ENCODE peak calls at places on chromosome X, in six cellular contexts. V is tibial artery, T is dorsolateral prefrontal cortex, D is astrocyte, W is H9, R is heart right ventricle. F is an unnamed sample.

GRCh38 chrX:26783512-26784225 is 567.7 kb downstream of the MAGEB5 start:
- DNase-seq in V (no peak), T (no peak), D (no peak), W (peak; percentile 42), R (peak; percentile 2), F (no peak)

GRCh38 chrX:33128048-33128805 is 83.1 kb downstream of the DMD start:
- DNase-seq in V (no peak), T (no peak), D (no peak), W (no peak), R (no peak), F (no peak)

GRCh38 chrX:126238220-126238619 is 72.1 kb upstream of the DCAF12L2 start:
- DNase-seq in V (no peak), T (no peak), D (no peak), W (no peak), R (no peak), F (no peak)

GRCh38 chrX:65203545-65203944 is 227.3 kb upstream of the ZC4H2 start:
- DNase-seq in V (no peak), T (no peak), D (no peak), W (no peak), R (no peak), F (no peak)

GRCh38 chrX:41759817-41760216 is 35.8 kb downstream of the GPR82 start:
- DNase-seq in V (no peak), T (no peak), D (no peak), W (no peak), R (no peak), F (no peak)

GRCh38 chrX:115563633-115564182 is 2.7 kb downstream of the PLS3 start:
- DNase-seq in V (no peak), T (no peak), D (no peak), W (no peak), R (no peak), F (no peak)

GRCh38 chrX:122219226-122219625 is 964.9 kb upstream of the GRIA3 start:
- DNase-seq in V (no peak), T (no peak), D (no peak), W (no peak), R (no peak), F (no peak)

GRCh38 chrX:75038925-75039324 is 113.7 kb upstream of the NEXMIF start:
- DNase-seq in V (no peak), T (no peak), D (peak; percentile 2), W (no peak), R (no peak), F (no peak)

GRCh38 chrX:2283111-2283847 is 217.5 kb downstream of the DHRSX start:
- DNase-seq in V (no peak), T (no peak), D (peak; percentile 36), W (no peak), R (no peak), F (no peak)

GRCh38 chrX:54999717-55000598 is at the start of gene APEX2:
- DNase-seq in V (peak; percentile 91), T (peak; percentile 84), D (peak; percentile 91), W (peak; percentile 91), R (peak; percentile 91), F (peak; percentile 83)

GRCh38 chrX:9062621-9063020 is 28.7 kb upstream of the FAM9B start:
- DNase-seq in V (no peak), T (no peak), D (no peak), W (no peak), R (no peak), F (peak; percentile 21)

GRCh38 chrX:139881130-139881529 is 51.7 kb downstream of the ATP11C start:
- DNase-seq in V (no peak), T (no peak), D (peak; percentile 82), W (no peak), R (no peak), F (no peak)

GRCh38 chrX:136856527-136856926 is 24.0 kb downstream of the RBMX start:
- DNase-seq in V (no peak), T (no peak), D (no peak), W (no peak), R (no peak), F (no peak)

GRCh38 chrX:107773906-107774435 is 1.6 kb downstream of the TSC22D3 start:
- DNase-seq in V (no peak), T (no peak), D (no peak), W (no peak), R (no peak), F (no peak)

GRCh38 chrX:72305286-72306084 is at the start of gene CITED1:
- DNase-seq in V (no peak), T (no peak), D (no peak), W (peak; percentile 40), R (no peak), F (peak; percentile 22)

GRCh38 chrX:51891821-51892551 is 1.4 kb upstream of the MAGED1 start:
- DNase-seq in V (peak; percentile 42), T (no peak), D (peak; percentile 75), W (no peak), R (peak; percentile 41), F (no peak)

GRCh38 chrX:31894152-31894551 is 822.3 kb upstream of the FTHL17 start:
- DNase-seq in V (no peak), T (no peak), D (no peak), W (no peak), R (no peak), F (no peak)

GRCh38 chrX:136812286-136812685 is 31.6 kb upstream of the ARHGEF6 start:
- DNase-seq in V (no peak), T (no peak), D (no peak), W (no peak), R (no peak), F (no peak)

GRCh38 chrX:19670854-19671620 is 155.7 kb upstream of the MAP3K15 start:
- DNase-seq in V (peak; percentile 22), T (peak; percentile 15), D (peak; percentile 77), W (peak; percentile 27), R (peak; percentile 39), F (no peak)

GRCh38 chrX:40644175-40644574 is 3.2 kb downstream of the CXorf38 start:
- DNase-seq in V (no peak), T (no peak), D (no peak), W (no peak), R (no peak), F (no peak)

GRCh38 chrX:103151799-103152198 is 58.9 kb upstream of the NXF3 start:
- DNase-seq in V (no peak), T (no peak), D (no peak), W (no peak), R (no peak), F (no peak)

GRCh38 chrX:51332188-51332942 is at the start of gene NUDT10:
- DNase-seq in V (no peak), T (peak; percentile 34), D (peak; percentile 27), W (peak; percentile 87), R (peak; percentile 17), F (peak; percentile 86)

GRCh38 chrX:21658746-21659145 is 616 bp upstream of the KLHL34 start:
- DNase-seq in V (no peak), T (no peak), D (no peak), W (no peak), R (no peak), F (no peak)

GRCh38 chrX:132532097-132532496 is 43.3 kb upstream of the MBNL3 start:
- DNase-seq in V (no peak), T (no peak), D (no peak), W (no peak), R (no peak), F (no peak)

GRCh38 chrX:132533409-132533808 is 44.6 kb upstream of the MBNL3 start:
- DNase-seq in V (no peak), T (no peak), D (no peak), W (no peak), R (no peak), F (no peak)

GRCh38 chrX:132532955-132533354 is 44.1 kb upstream of the MBNL3 start:
- DNase-seq in V (no peak), T (no peak), D (peak; percentile 4), W (no peak), R (no peak), F (no peak)
- TF ChIP-seq CTCF in V (no peak), T (no peak), D (no peak), W (no peak), R (no peak), F (no peak)

GRCh38 chrX:67587946-67588624 is 44.3 kb downstream of the AR start:
- DNase-seq in V (peak; percentile 38), T (no peak), D (no peak), W (no peak), R (peak; percentile 4), F (no peak)

GRCh38 chrX:67582436-67582835 is 38.6 kb downstream of the AR start:
- DNase-seq in V (no peak), T (no peak), D (no peak), W (no peak), R (no peak), F (no peak)

GRCh38 chrX:67585401-67585800 is 41.6 kb downstream of the AR start:
- DNase-seq in V (no peak), T (no peak), D (no peak), W (no peak), R (no peak), F (no peak)

DNA sequence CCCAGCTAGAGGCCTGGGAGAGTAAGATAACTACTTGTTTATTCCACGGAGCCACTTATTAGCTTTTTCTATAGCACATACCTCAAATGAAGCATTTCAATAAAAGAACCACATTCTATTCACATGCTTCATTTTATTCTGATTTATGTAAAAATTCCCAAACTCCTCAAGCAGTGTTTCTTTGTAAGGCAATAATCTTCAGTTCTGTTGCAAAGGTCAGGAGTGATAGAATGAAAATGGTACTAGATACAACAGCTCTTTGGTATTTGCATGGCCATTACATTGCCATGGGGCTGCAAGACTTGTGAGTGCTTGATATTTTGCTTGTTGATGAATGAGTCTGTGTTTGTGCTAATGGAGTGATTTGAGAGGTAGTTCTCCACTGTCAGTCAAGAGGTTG is 39.4 kb downstream of the AR start:
- DNase-seq in V (no peak), T (no peak), D (no peak), W (no peak), R (no peak), F (no peak)
- TF ChIP-seq CTCF in V (no peak), T (no peak), D (no peak), W (no peak), R (no peak), F (no peak)

DNA sequence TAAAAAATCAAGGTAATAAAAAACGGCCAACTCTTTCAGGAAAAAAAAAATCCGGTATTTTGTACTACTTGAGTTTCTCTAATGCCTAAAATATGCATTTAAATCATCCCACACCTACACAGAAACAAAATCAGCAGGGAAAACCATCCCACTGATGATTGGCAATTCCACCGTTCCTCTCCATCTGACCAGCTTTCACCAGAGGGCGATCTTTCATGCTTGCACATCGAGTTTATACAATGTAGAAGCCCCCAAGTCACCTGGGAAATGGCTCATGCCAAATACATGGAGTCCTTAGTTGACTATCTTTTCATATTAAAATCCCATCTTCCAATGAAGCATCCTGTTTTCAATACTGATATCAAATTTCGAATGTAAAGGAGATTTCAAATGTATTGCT is 69.2 kb downstream of the PTCHD1 start:
- DNase-seq in V (no peak), T (no peak), D (no peak), W (no peak), R (no peak), F (no peak)
- TF ChIP-seq CTCF in V (no peak), T (no peak), D (peak; percentile 8), W (peak; percentile 75), R (no peak), F (no peak)

DNA sequence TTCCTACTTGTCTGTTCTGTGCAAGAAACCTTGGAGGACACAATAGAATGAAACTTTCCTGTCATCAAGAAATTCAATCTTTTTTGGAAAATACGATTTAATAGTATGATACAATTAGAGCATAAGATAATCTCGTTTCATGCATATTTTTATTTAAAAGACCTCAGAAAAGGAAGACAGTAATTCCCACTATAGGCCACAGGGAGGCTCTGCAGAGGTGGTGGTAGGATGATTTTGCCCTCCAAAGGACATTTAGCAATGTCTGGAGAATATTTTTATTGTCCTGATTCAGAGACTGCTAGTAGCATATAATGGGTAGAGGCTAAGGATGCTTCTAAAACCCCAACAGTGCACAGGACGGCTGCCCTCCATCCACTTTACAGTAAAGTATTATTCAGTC is 68.7 kb downstream of the PAK3 start:
- DNase-seq in V (no peak), T (no peak), D (no peak), W (no peak), R (no peak), F (no peak)
- TF ChIP-seq CTCF in V (peak; percentile 34), T (peak; percentile 37), D (peak; percentile 20), W (peak; percentile 79), R (peak; percentile 21), F (peak; percentile 30)